ENCODE peak calls at places on chromosomes 16 and 17, in four cellular contexts. O is neural crest cell, X is T-helper 2 cell, T is sciatic nerve. G is an unnamed sample.

GRCh38 chr16:85583491-85584181 is 29.5 kb upstream of the GSE1 start:
- DNase-seq in T (no peak), O (no peak), X (no peak), G (no peak)

GRCh38 chr17:46169913-46170312 is 23.3 kb downstream of the KANSL1 start:
- DNase-seq in T (no peak), O (no peak), X (no peak), G (no peak)

GRCh38 chr17:69275751-69276150 is 47.1 kb upstream of the ABCA10 start:
- DNase-seq in X (no peak), O (no peak), T (no peak), G (no peak)

GRCh38 chr17:32659419-32659842 is 172.6 kb downstream of the CDK5R1 start:
- DNase-seq in T (peak), O (peak), X (peak), G (no peak)

GRCh38 chr16:58855291-58855823 is 121.2 kb upstream of the GOT2 start:
- DNase-seq in X (no peak), O (no peak), T (no peak), G (no peak)

GRCh38 chr17:56173958-56174357 is 20.7 kb downstream of the ANKFN1 start:
- DNase-seq in O (no peak), T (no peak), X (no peak), G (no peak)

GRCh38 chr16:11283820-11284248 is 2.7 kb upstream of the PRM1 start:
- DNase-seq in O (no peak), X (no peak), T (no peak), G (no peak)

GRCh38 chr17:75832164-75832651 is 12.0 kb downstream of the UNC13D start:
- DNase-seq in T (no peak), O (no peak), X (peak), G (no peak)

GRCh38 chr16:74577882-74578366 is 29.0 kb downstream of the GLG1 start:
- DNase-seq in T (no peak), X (no peak), O (no peak), G (no peak)